ENCODE peak calls at places on chromosome 18, in eight cellular contexts. S, Y, T, O, N, M, Z and W are unnamed samples.

GRCh38 chr18:12837747-12838146 is 46.3 kb downstream of the PTPN2 start:
- DNase-seq in S (no peak), O (no peak), M (no peak), Z (no peak), T (no peak), N (no peak), Y (no peak), W (no peak)

GRCh38 chr18:33440384-33441043 is at the start of gene CCDC178:
- DNase-seq in M (no peak), N (peak; percentile 34), T (peak; percentile 5), Y (no peak), S (no peak), Z (peak; percentile 35), O (no peak), W (no peak)

GRCh38 chr18:35039633-35040032 is 1.6 kb upstream of the MAPRE2 start:
- DNase-seq in S (no peak), M (no peak), T (peak; percentile 55), Y (no peak), O (no peak), N (no peak), Z (no peak), W (no peak)

GRCh38 chr18:64055019-64055418 is 85.1 kb downstream of the SERPINB8 start:
- DNase-seq in M (no peak), Z (no peak), T (no peak), N (no peak), O (no peak), Y (no peak), S (no peak), W (no peak)

GRCh38 chr18:59606193-59607175 is 90.7 kb downstream of the CCBE1 start:
- DNase-seq in Y (peak; percentile 83), N (no peak), T (peak; percentile 60), M (no peak), O (no peak), S (no peak), Z (no peak), W (no peak)

GRCh38 chr18:38972571-38972970 is 1407.0 kb upstream of the CELF4 start:
- DNase-seq in N (no peak), Y (no peak), S (no peak), O (no peak), M (no peak), T (peak; percentile 47), Z (no peak), W (no peak)

GRCh38 chr18:23998811-23999210 is 15.7 kb upstream of the TTC39C start:
- DNase-seq in Y (peak; percentile 57), S (no peak), M (no peak), T (no peak), Z (no peak), N (no peak), O (no peak), W (no peak)

GRCh38 chr18:3603460-3604259 is 153.7 kb downstream of the TGIF1 start:
- DNase-seq in N (no peak), T (peak; percentile 88), Z (peak; percentile 48), Y (peak; percentile 97), M (no peak), O (no peak), S (no peak), W (peak; percentile 92)

GRCh38 chr18:77081387-77081773 is 51.2 kb downstream of the MBP start:
- DNase-seq in T (no peak), O (no peak), Z (peak; percentile 47), Y (no peak), M (no peak), S (no peak), N (no peak), W (no peak)

GRCh38 chr18:59084286-59084779 is 55.4 kb upstream of the SEC11C start:
- DNase-seq in Z (peak; percentile 87), S (peak; percentile 7), T (peak; percentile 70), M (no peak), N (peak; percentile 17), O (peak; percentile 9), Y (peak; percentile 69), W (peak; percentile 31)

GRCh38 chr18:70659026-70659726 is 370.3 kb downstream of the SOCS6 start:
- DNase-seq in O (peak; percentile 22), N (no peak), T (peak; percentile 73), S (peak; percentile 10), Z (no peak), Y (no peak), M (no peak), W (no peak)

GRCh38 chr18:74825460-74825859 is 227.8 kb downstream of the ZNF407 start:
- DNase-seq in M (no peak), Z (no peak), S (no peak), Y (no peak), O (no peak), T (no peak), N (no peak), W (no peak)

GRCh38 chr18:29164993-29165599 is 988.2 kb upstream of the CDH2 start:
- DNase-seq in T (peak; percentile 70), M (no peak), S (no peak), O (no peak), Y (peak; percentile 71), Z (peak; percentile 62), N (no peak), W (peak; percentile 90)

GRCh38 chr18:56565596-56566355 is 72.6 kb downstream of the TXNL1 start:
- DNase-seq in M (no peak), N (no peak), Z (peak; percentile 88), Y (peak; percentile 75), O (no peak), S (no peak), T (peak; percentile 44), W (peak; percentile 14)

GRCh38 chr18:44473394-44474066 is 207.2 kb upstream of the SETBP1 start:
- DNase-seq in Y (no peak), T (peak; percentile 5), M (no peak), O (no peak), N (no peak), S (no peak), Z (no peak), W (no peak)

GRCh38 chr18:76357585-76358265 is 137.3 kb downstream of the ZNF516 start:
- DNase-seq in M (no peak), N (no peak), T (no peak), Z (no peak), S (no peak), O (no peak), Y (no peak), W (no peak)

GRCh38 chr18:10351221-10351795 is 103.1 kb upstream of the APCDD1 start:
- DNase-seq in T (no peak), N (no peak), M (no peak), S (no peak), Y (no peak), O (no peak), Z (no peak), W (no peak)

GRCh38 chr18:27175914-27176313 is 9.2 kb downstream of the CHST9 start:
- DNase-seq in O (no peak), T (no peak), M (no peak), N (no peak), Z (no peak), S (no peak), Y (no peak), W (no peak)

GRCh38 chr18:56576826-56577573 is 61.4 kb downstream of the TXNL1 start:
- DNase-seq in Z (no peak), O (no peak), T (peak; percentile 9), M (no peak), Y (no peak), N (no peak), S (no peak), W (no peak)

GRCh38 chr18:10141559-10141958 is 227.7 kb downstream of the VAPA start:
- DNase-seq in Z (no peak), Y (no peak), T (no peak), S (no peak), O (no peak), M (no peak), N (no peak), W (no peak)

GRCh38 chr18:28716321-28716720 is 539.4 kb upstream of the CDH2 start:
- DNase-seq in Z (no peak), T (no peak), Y (no peak), O (no peak), N (no peak), S (no peak), M (no peak), W (no peak)

GRCh38 chr18:11500153-11501122 is 109.0 kb upstream of the SLC35G4 start:
- DNase-seq in T (peak; percentile 96), Y (peak; percentile 97), O (no peak), S (no peak), M (no peak), Z (peak; percentile 85), N (no peak), W (peak; percentile 98)

GRCh38 chr18:29651121-29651675 is 1391.3 kb downstream of the DSC3 start:
- DNase-seq in N (no peak), Y (no peak), Z (peak; percentile 12), O (no peak), M (no peak), T (no peak), S (no peak), W (no peak)

GRCh38 chr18:50662177-50662576 is 102.3 kb downstream of the MAPK4 start:
- DNase-seq in Y (no peak), M (peak; percentile 33), S (no peak), N (no peak), O (no peak), T (no peak), Z (no peak), W (no peak)

GRCh38 chr18:30376515-30376914 is 666.0 kb downstream of the DSC3 start:
- DNase-seq in Z (no peak), S (no peak), O (no peak), T (no peak), M (no peak), Y (peak; percentile 7), N (no peak), W (no peak)

GRCh38 chr18:44197837-44198236 is 482.9 kb upstream of the SETBP1 start:
- DNase-seq in Y (no peak), M (no peak), T (no peak), Z (no peak), S (no peak), N (no peak), O (no peak), W (no peak)

GRCh38 chr18:28078849-28079248 is 98.1 kb downstream of the CDH2 start:
- DNase-seq in T (no peak), M (no peak), S (no peak), O (no peak), Z (no peak), N (no peak), Y (no peak), W (no peak)

GRCh38 chr18:468841-469796 is 31.4 kb downstream of the COLEC12 start:
- DNase-seq in Y (no peak), M (no peak), O (no peak), Z (no peak), S (no peak), N (no peak), T (no peak), W (no peak)

GRCh38 chr18:11872479-11873136 is 21.4 kb downstream of the CHMP1B start:
- DNase-seq in Y (peak; percentile 87), N (no peak), M (no peak), S (no peak), O (no peak), Z (peak; percentile 48), T (no peak), W (no peak)